ENCODE peak calls at places on chromosomes 5 and 9, in six cellular contexts. One of them, this sample, is unnamed.

GRCh38 chr9:128321879-128322341 is 337 bp downstream of the TRUB2 start:
- DNase-seq in Peyer's patch: no peak
- DNase-seq in colonic mucosa: no peak
- DNase-seq in astrocyte: no peak
- DNase-seq in H9: no peak
- DNase-seq in ovary: no peak
- DNase-seq in this sample: no peak

GRCh38 chr9:135070198-135070951 is 17.1 kb upstream of the OLFM1 start:
- DNase-seq in ovary: no peak
- DNase-seq in Peyer's patch: peak; percentile 37
- DNase-seq in H9: peak; percentile 30
- DNase-seq in astrocyte: no peak
- DNase-seq in colonic mucosa: no peak
- DNase-seq in this sample: no peak

GRCh38 chr9:34179528-34180138 is 790 bp downstream of the UBAP1 start:
- DNase-seq in Peyer's patch: no peak
- DNase-seq in H9: no peak
- DNase-seq in astrocyte: no peak
- DNase-seq in colonic mucosa: peak; percentile 63
- DNase-seq in ovary: no peak
- DNase-seq in this sample: no peak

GRCh38 chr9:3736186-3736585 is 210.4 kb upstream of the RFX3 start:
- DNase-seq in ovary: no peak
- DNase-seq in Peyer's patch: no peak
- DNase-seq in colonic mucosa: no peak
- DNase-seq in H9: no peak
- DNase-seq in astrocyte: no peak
- DNase-seq in this sample: no peak

GRCh38 chr9:9078301-9078700 is 1278.7 kb upstream of the DMAC1 start:
- DNase-seq in Peyer's patch: no peak
- DNase-seq in colonic mucosa: no peak
- DNase-seq in ovary: no peak
- DNase-seq in H9: no peak
- DNase-seq in astrocyte: no peak
- DNase-seq in this sample: no peak

GRCh38 chr9:137441289-137441934 is at the start of gene ENTPD8:
- DNase-seq in astrocyte: no peak
- DNase-seq in H9: peak; percentile 95
- DNase-seq in ovary: no peak
- DNase-seq in Peyer's patch: peak; percentile 95
- DNase-seq in colonic mucosa: peak; percentile 88
- DNase-seq in this sample: no peak

GRCh38 chr9:134490446-134490845 is 151.2 kb upstream of the COL5A1 start:
- DNase-seq in ovary: no peak
- DNase-seq in H9: no peak
- DNase-seq in colonic mucosa: no peak
- DNase-seq in Peyer's patch: no peak
- DNase-seq in astrocyte: no peak
- DNase-seq in this sample: no peak

GRCh38 chr9:130423272-130423671 is 21.5 kb upstream of the ASS1 start:
- DNase-seq in ovary: no peak
- DNase-seq in Peyer's patch: no peak
- DNase-seq in colonic mucosa: no peak
- DNase-seq in astrocyte: no peak
- DNase-seq in H9: peak; percentile 28
- DNase-seq in this sample: no peak

GRCh38 chr5:171477101-171477500 is 57.7 kb downstream of the FGF18 start:
- DNase-seq in ovary: no peak
- DNase-seq in Peyer's patch: no peak
- DNase-seq in H9: no peak
- DNase-seq in astrocyte: peak; percentile 56
- DNase-seq in colonic mucosa: no peak
- DNase-seq in this sample: no peak

GRCh38 chr5:54302267-54302687 is 8.1 kb downstream of the ARL15 start:
- DNase-seq in H9: no peak
- DNase-seq in ovary: no peak
- DNase-seq in Peyer's patch: no peak
- DNase-seq in colonic mucosa: no peak
- DNase-seq in astrocyte: peak; percentile 68
- DNase-seq in this sample: no peak

GRCh38 chr5:55626805-55627204 is 85.3 kb downstream of the SLC38A9 start:
- DNase-seq in ovary: no peak
- DNase-seq in Peyer's patch: no peak
- DNase-seq in colonic mucosa: no peak
- DNase-seq in astrocyte: no peak
- DNase-seq in H9: no peak
- DNase-seq in this sample: no peak

GRCh38 chr5:62369039-62369438 is 34.7 kb downstream of the DIMT1 start:
- DNase-seq in astrocyte: no peak
- DNase-seq in ovary: no peak
- DNase-seq in H9: no peak
- DNase-seq in colonic mucosa: no peak
- DNase-seq in Peyer's patch: no peak
- DNase-seq in this sample: no peak

GRCh38 chr5:93873211-93873736 is 131.9 kb upstream of the POU5F2 start:
- DNase-seq in ovary: no peak
- DNase-seq in Peyer's patch: no peak
- DNase-seq in astrocyte: no peak
- DNase-seq in colonic mucosa: no peak
- DNase-seq in H9: no peak
- DNase-seq in this sample: no peak

GRCh38 chr5:131515348-131515747 is 119.7 kb downstream of the RAPGEF6 start:
- DNase-seq in astrocyte: no peak
- DNase-seq in Peyer's patch: no peak
- DNase-seq in colonic mucosa: no peak
- DNase-seq in H9: no peak
- DNase-seq in ovary: no peak
- DNase-seq in this sample: no peak

GRCh38 chr5:133336121-133336968 is 276.0 kb downstream of the FSTL4 start:
- DNase-seq in H9: no peak
- DNase-seq in astrocyte: no peak
- DNase-seq in Peyer's patch: peak; percentile 50
- DNase-seq in colonic mucosa: no peak
- DNase-seq in ovary: no peak
- DNase-seq in this sample: no peak

GRCh38 chr5:179324760-179325295 is 20.4 kb downstream of the ADAMTS2 start:
- DNase-seq in astrocyte: no peak
- DNase-seq in ovary: no peak
- DNase-seq in Peyer's patch: peak; percentile 19
- DNase-seq in colonic mucosa: no peak
- DNase-seq in H9: no peak
- DNase-seq in this sample: no peak

GRCh38 chr9:87580941-87581438 is 83.3 kb downstream of the DAPK1 start:
- DNase-seq in astrocyte: no peak
- DNase-seq in H9: no peak
- DNase-seq in colonic mucosa: no peak
- DNase-seq in ovary: no peak
- DNase-seq in Peyer's patch: no peak
- DNase-seq in this sample: no peak

GRCh38 chr9:673264-673965 is 168.1 kb upstream of the DMRT1 start:
- DNase-seq in H9: no peak
- DNase-seq in ovary: no peak
- DNase-seq in Peyer's patch: no peak
- DNase-seq in colonic mucosa: no peak
- DNase-seq in astrocyte: no peak
- DNase-seq in this sample: no peak

GRCh38 chr9:133344979-133345378 is 3.0 kb downstream of the MED22 start:
- DNase-seq in H9: no peak
- DNase-seq in astrocyte: no peak
- DNase-seq in ovary: no peak
- DNase-seq in colonic mucosa: no peak
- DNase-seq in Peyer's patch: no peak
- DNase-seq in this sample: no peak

GRCh38 chr5:116274251-116274650 is 189.4 kb downstream of the COMMD10 start:
- DNase-seq in H9: no peak
- DNase-seq in Peyer's patch: no peak
- DNase-seq in astrocyte: no peak
- DNase-seq in colonic mucosa: no peak
- DNase-seq in ovary: no peak
- DNase-seq in this sample: no peak

GRCh38 chr5:178538624-178539344 is 51.4 kb downstream of the COL23A1 start:
- DNase-seq in colonic mucosa: no peak
- DNase-seq in ovary: no peak
- DNase-seq in H9: no peak
- DNase-seq in astrocyte: no peak
- DNase-seq in Peyer's patch: no peak
- DNase-seq in this sample: no peak

GRCh38 chr5:3200356-3200755 is 395.3 kb upstream of the IRX1 start:
- DNase-seq in H9: no peak
- DNase-seq in astrocyte: no peak
- DNase-seq in Peyer's patch: no peak
- DNase-seq in colonic mucosa: no peak
- DNase-seq in ovary: no peak
- DNase-seq in this sample: no peak

GRCh38 chr9:137202966-137203365 is 2.4 kb upstream of the TPRN start:
- DNase-seq in Peyer's patch: no peak
- DNase-seq in astrocyte: no peak
- DNase-seq in H9: no peak
- DNase-seq in ovary: no peak
- DNase-seq in colonic mucosa: no peak
- DNase-seq in this sample: no peak

GRCh38 chr9:70040506-70040905 is 3.1 kb upstream of the MAMDC2 start:
- DNase-seq in Peyer's patch: no peak
- DNase-seq in astrocyte: no peak
- DNase-seq in H9: no peak
- DNase-seq in ovary: no peak
- DNase-seq in colonic mucosa: no peak
- DNase-seq in this sample: no peak

GRCh38 chr5:171705036-171705435 is 80.6 kb upstream of the SMIM23 start:
- DNase-seq in ovary: no peak
- DNase-seq in astrocyte: no peak
- DNase-seq in H9: peak; percentile 14
- DNase-seq in colonic mucosa: peak; percentile 10
- DNase-seq in Peyer's patch: no peak
- DNase-seq in this sample: no peak

GRCh38 chr5:109455598-109456096 is 45.9 kb upstream of the PJA2 start:
- DNase-seq in H9: no peak
- DNase-seq in Peyer's patch: no peak
- DNase-seq in colonic mucosa: no peak
- DNase-seq in astrocyte: peak; percentile 100
- DNase-seq in ovary: no peak
- DNase-seq in this sample: peak; percentile 11

DNA sequence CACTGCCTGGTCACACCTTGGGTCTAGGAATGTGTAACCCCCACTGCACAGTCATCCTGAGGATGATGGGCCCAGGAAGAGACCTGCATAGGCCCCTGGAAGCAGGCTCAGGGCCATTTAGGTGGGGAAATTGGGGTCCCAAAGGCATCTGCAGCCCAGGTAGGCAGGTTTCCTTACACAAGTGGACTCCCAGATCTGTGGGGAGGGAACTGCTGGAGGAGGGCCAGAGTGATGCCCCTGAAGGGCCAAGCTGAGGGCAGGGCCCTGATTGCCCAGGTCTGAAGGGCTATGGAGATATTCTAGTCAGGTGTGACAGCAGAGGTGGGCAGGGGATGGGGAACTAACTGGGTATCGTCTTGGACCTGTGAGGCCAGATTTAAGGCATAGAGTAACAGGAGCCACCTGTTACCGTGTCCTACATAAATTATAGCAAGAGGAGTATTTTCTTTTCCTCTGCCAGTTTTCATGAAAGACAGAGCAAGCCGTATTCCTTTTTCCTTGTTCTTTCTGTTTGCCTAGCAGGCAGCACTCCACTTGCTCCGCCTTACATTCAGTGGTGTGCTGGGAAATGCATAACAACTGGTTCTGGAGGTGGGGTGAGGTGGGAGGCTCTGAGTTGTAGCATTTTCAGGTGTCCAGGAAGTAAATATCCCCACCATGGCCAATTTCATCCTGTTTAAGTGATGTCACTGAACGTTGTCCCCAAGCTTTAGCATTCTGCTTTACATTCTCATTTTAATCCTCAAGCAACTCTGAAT is 41.3 kb downstream of the PPARGC1B start:
- DNase-seq in ovary: no peak
- DNase-seq in colonic mucosa: peak; percentile 61
- DNase-seq in astrocyte: no peak
- DNase-seq in H9: no peak
- DNase-seq in Peyer's patch: no peak
- DNase-seq in this sample: no peak
- H3K4me1 ChIP-seq in ovary: no peaks in the 10 kb centered on the region
- H3K4me1 ChIP-seq in colonic mucosa: peaks cover 28% of the 10 kb centered on the region
- H3K4me1 ChIP-seq in astrocyte: no peaks in the 10 kb centered on the region
- H3K4me1 ChIP-seq in H9: no peaks in the 10 kb centered on the region
- H3K4me1 ChIP-seq in Peyer's patch: no peaks in the 10 kb centered on the region
- H3K4me1 ChIP-seq in this sample: no peaks in the 10 kb centered on the region

DNA sequence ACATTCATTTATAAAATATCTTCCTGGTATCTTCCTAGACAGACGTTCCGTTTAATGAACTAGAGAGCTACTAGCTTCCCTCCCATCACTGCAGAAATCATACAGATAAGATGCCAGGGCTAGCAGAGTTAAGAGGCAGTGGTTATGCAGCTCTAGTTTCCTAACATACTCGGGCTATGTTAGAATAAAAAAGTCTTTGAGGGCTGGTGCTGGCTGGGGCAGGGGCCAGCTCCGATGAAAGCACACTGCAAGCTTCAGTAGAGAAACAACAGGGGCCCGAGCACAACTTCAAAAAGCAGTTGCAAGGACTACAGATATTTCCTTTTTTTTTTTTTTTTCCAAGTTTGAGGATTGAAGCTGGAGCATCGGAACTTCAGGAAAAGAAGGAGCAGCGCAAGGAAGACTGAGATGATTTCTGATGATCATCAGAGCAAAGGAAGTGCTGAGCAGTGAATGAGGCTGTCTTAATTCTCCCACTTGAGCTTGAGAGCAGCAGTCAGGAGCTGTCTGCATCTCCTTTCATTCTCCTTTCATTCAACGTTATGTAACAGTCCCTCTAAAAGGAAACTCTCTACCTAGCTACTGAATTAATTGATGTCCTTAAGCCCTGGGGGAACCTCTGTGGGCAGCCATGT is 47.7 kb upstream of the ADCY2 start:
- DNase-seq in Peyer's patch: no peak
- DNase-seq in colonic mucosa: no peak
- DNase-seq in ovary: no peak
- DNase-seq in H9: no peak
- DNase-seq in astrocyte: no peak
- DNase-seq in this sample: no peak
- H3K27ac ChIP-seq in Peyer's patch: no peak overlapping the region
- H3K27ac ChIP-seq in colonic mucosa: no peak overlapping the region
- H3K27ac ChIP-seq in ovary: no peak overlapping the region
- H3K27ac ChIP-seq in H9: no peak overlapping the region
- H3K27ac ChIP-seq in astrocyte: no peak overlapping the region
- H3K27ac ChIP-seq in this sample: no peak overlapping the region

DNA sequence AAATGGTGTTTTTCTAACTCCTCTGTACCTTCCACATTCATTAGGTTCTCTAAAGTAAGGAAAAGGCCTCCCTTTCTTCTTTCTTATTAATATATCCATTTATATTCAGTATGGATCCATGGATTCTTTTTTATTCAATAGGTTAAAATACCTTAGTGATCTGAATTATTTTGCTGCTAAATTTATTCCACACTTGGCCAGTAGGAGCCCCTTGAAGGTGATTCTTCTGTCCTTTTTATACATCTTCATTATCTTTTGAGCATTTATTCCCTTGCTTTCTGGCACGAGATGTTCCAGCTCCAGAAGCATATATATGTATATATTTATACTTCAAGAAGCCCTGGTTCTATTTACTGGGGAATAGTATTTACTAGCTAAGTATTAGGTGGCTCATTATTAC is 311.8 kb upstream of the SGCD start:
- DNase-seq in astrocyte: no peak
- DNase-seq in Peyer's patch: no peak
- DNase-seq in H9: no peak
- DNase-seq in colonic mucosa: no peak
- DNase-seq in ovary: no peak
- DNase-seq in this sample: no peak
- TF ChIP-seq CTCF in astrocyte: no peak
- TF ChIP-seq CTCF in Peyer's patch: no peak
- TF ChIP-seq CTCF in H9: peak; percentile 42
- TF ChIP-seq CTCF in colonic mucosa: no peak
- TF ChIP-seq CTCF in ovary: no peak
- TF ChIP-seq CTCF in this sample: no peak

GRCh38 chr5:16918891-16919671 is 17.0 kb downstream of the MYO10 start:
- DNase-seq in H9: no peak
- DNase-seq in astrocyte: no peak
- DNase-seq in Peyer's patch: no peak
- DNase-seq in ovary: no peak
- DNase-seq in colonic mucosa: no peak
- DNase-seq in this sample: no peak
- H3K4me1 ChIP-seq in H9: no peaks in the 10 kb centered on the region
- H3K4me1 ChIP-seq in astrocyte: peaks cover 26% of the 10 kb centered on the region
- H3K4me1 ChIP-seq in Peyer's patch: no peaks in the 10 kb centered on the region
- H3K4me1 ChIP-seq in ovary: peaks cover 19% of the 10 kb centered on the region
- H3K4me1 ChIP-seq in colonic mucosa: peaks cover 3% of the 10 kb centered on the region
- H3K4me1 ChIP-seq in this sample: no peaks in the 10 kb centered on the region

This sample was measured in thoracic aorta.